ENCODE peak calls at places on chromosomes 1 and 21, in six cellular contexts. One of them, this sample, is unnamed.

GRCh38 chr1:165468850-165469249 is 23.9 kb upstream of the RXRG start:
- DNase-seq in T-helper 1 cell: no peak
- DNase-seq in DMS79 treated with DMSO at 0.1 percent for 48 hours: no peak
- DNase-seq in activated naive CD8-positive, alpha-beta T cell treated with anti-CD3 and anti-CD28 coated beads, Interleukin-2, amount 10 ng/mL, durations not matched to agents 7 days and 5 days: no peak
- DNase-seq in fibroblast of gingiva: no peak
- DNase-seq in activated CD4-positive, alpha-beta T cell treated with anti-CD3 and anti-CD28 coated beads for 36 hours: no peak
- DNase-seq in this sample: no peak

GRCh38 chr1:100868364-100868995 is 26.2 kb downstream of the EXTL2 start:
- DNase-seq in activated CD4-positive, alpha-beta T cell treated with anti-CD3 and anti-CD28 coated beads for 36 hours: no peak
- DNase-seq in activated naive CD8-positive, alpha-beta T cell treated with anti-CD3 and anti-CD28 coated beads, Interleukin-2, amount 10 ng/mL, durations not matched to agents 7 days and 5 days: no peak
- DNase-seq in T-helper 1 cell: peak
- DNase-seq in DMS79 treated with DMSO at 0.1 percent for 48 hours: peak
- DNase-seq in fibroblast of gingiva: peak
- DNase-seq in this sample: peak

GRCh38 chr1:117174851-117175250 is 35.9 kb downstream of the VTCN1 start:
- DNase-seq in fibroblast of gingiva: no peak
- DNase-seq in activated CD4-positive, alpha-beta T cell treated with anti-CD3 and anti-CD28 coated beads for 36 hours: no peak
- DNase-seq in activated naive CD8-positive, alpha-beta T cell treated with anti-CD3 and anti-CD28 coated beads, Interleukin-2, amount 10 ng/mL, durations not matched to agents 7 days and 5 days: no peak
- DNase-seq in T-helper 1 cell: no peak
- DNase-seq in DMS79 treated with DMSO at 0.1 percent for 48 hours: no peak
- DNase-seq in this sample: no peak

GRCh38 chr1:9561429-9561828 is 22.2 kb downstream of the SLC25A33 start:
- DNase-seq in DMS79 treated with DMSO at 0.1 percent for 48 hours: peak
- DNase-seq in activated CD4-positive, alpha-beta T cell treated with anti-CD3 and anti-CD28 coated beads for 36 hours: no peak
- DNase-seq in T-helper 1 cell: no peak
- DNase-seq in fibroblast of gingiva: peak
- DNase-seq in activated naive CD8-positive, alpha-beta T cell treated with anti-CD3 and anti-CD28 coated beads, Interleukin-2, amount 10 ng/mL, durations not matched to agents 7 days and 5 days: no peak
- DNase-seq in this sample: peak

GRCh38 chr21:37862536-37862935 is 53.7 kb downstream of the KCNJ6 start:
- DNase-seq in fibroblast of gingiva: no peak
- DNase-seq in T-helper 1 cell: no peak
- DNase-seq in activated naive CD8-positive, alpha-beta T cell treated with anti-CD3 and anti-CD28 coated beads, Interleukin-2, amount 10 ng/mL, durations not matched to agents 7 days and 5 days: no peak
- DNase-seq in activated CD4-positive, alpha-beta T cell treated with anti-CD3 and anti-CD28 coated beads for 36 hours: no peak
- DNase-seq in DMS79 treated with DMSO at 0.1 percent for 48 hours: no peak
- DNase-seq in this sample: peak

GRCh38 chr1:83794384-83794783 is 204.5 kb downstream of the TTLL7 start:
- DNase-seq in T-helper 1 cell: no peak
- DNase-seq in fibroblast of gingiva: no peak
- DNase-seq in DMS79 treated with DMSO at 0.1 percent for 48 hours: no peak
- DNase-seq in activated naive CD8-positive, alpha-beta T cell treated with anti-CD3 and anti-CD28 coated beads, Interleukin-2, amount 10 ng/mL, durations not matched to agents 7 days and 5 days: no peak
- DNase-seq in activated CD4-positive, alpha-beta T cell treated with anti-CD3 and anti-CD28 coated beads for 36 hours: no peak
- DNase-seq in this sample: no peak

GRCh38 chr1:1827089-1827433 is 48.8 kb upstream of the NADK start:
- DNase-seq in T-helper 1 cell: no peak
- DNase-seq in DMS79 treated with DMSO at 0.1 percent for 48 hours: no peak
- DNase-seq in fibroblast of gingiva: peak
- DNase-seq in activated CD4-positive, alpha-beta T cell treated with anti-CD3 and anti-CD28 coated beads for 36 hours: no peak
- DNase-seq in activated naive CD8-positive, alpha-beta T cell treated with anti-CD3 and anti-CD28 coated beads, Interleukin-2, amount 10 ng/mL, durations not matched to agents 7 days and 5 days: no peak
- DNase-seq in this sample: no peak

GRCh38 chr1:46811053-46811452 is 12.2 kb downstream of the CYP4B1 start:
- DNase-seq in activated CD4-positive, alpha-beta T cell treated with anti-CD3 and anti-CD28 coated beads for 36 hours: no peak
- DNase-seq in activated naive CD8-positive, alpha-beta T cell treated with anti-CD3 and anti-CD28 coated beads, Interleukin-2, amount 10 ng/mL, durations not matched to agents 7 days and 5 days: no peak
- DNase-seq in DMS79 treated with DMSO at 0.1 percent for 48 hours: no peak
- DNase-seq in T-helper 1 cell: no peak
- DNase-seq in fibroblast of gingiva: no peak
- DNase-seq in this sample: no peak

GRCh38 chr1:239806900-239807299 is 284.8 kb upstream of the FMN2 start:
- DNase-seq in DMS79 treated with DMSO at 0.1 percent for 48 hours: no peak
- DNase-seq in activated naive CD8-positive, alpha-beta T cell treated with anti-CD3 and anti-CD28 coated beads, Interleukin-2, amount 10 ng/mL, durations not matched to agents 7 days and 5 days: no peak
- DNase-seq in T-helper 1 cell: no peak
- DNase-seq in activated CD4-positive, alpha-beta T cell treated with anti-CD3 and anti-CD28 coated beads for 36 hours: no peak
- DNase-seq in fibroblast of gingiva: no peak
- DNase-seq in this sample: no peak

GRCh38 chr1:200893411-200893901 is 1.2 kb upstream of the INAVA start:
- DNase-seq in activated naive CD8-positive, alpha-beta T cell treated with anti-CD3 and anti-CD28 coated beads, Interleukin-2, amount 10 ng/mL, durations not matched to agents 7 days and 5 days: no peak
- DNase-seq in DMS79 treated with DMSO at 0.1 percent for 48 hours: no peak
- DNase-seq in fibroblast of gingiva: no peak
- DNase-seq in activated CD4-positive, alpha-beta T cell treated with anti-CD3 and anti-CD28 coated beads for 36 hours: no peak
- DNase-seq in T-helper 1 cell: no peak
- DNase-seq in this sample: no peak

GRCh38 chr1:24226754-24227153 is 39.7 kb upstream of the IFNLR1 start:
- DNase-seq in activated naive CD8-positive, alpha-beta T cell treated with anti-CD3 and anti-CD28 coated beads, Interleukin-2, amount 10 ng/mL, durations not matched to agents 7 days and 5 days: no peak
- DNase-seq in activated CD4-positive, alpha-beta T cell treated with anti-CD3 and anti-CD28 coated beads for 36 hours: no peak
- DNase-seq in T-helper 1 cell: peak
- DNase-seq in fibroblast of gingiva: no peak
- DNase-seq in DMS79 treated with DMSO at 0.1 percent for 48 hours: no peak
- DNase-seq in this sample: no peak

GRCh38 chr1:234970731-234971476 is 157.7 kb downstream of the TOMM20 start:
- DNase-seq in fibroblast of gingiva: peak
- DNase-seq in DMS79 treated with DMSO at 0.1 percent for 48 hours: peak
- DNase-seq in activated CD4-positive, alpha-beta T cell treated with anti-CD3 and anti-CD28 coated beads for 36 hours: peak
- DNase-seq in T-helper 1 cell: peak
- DNase-seq in activated naive CD8-positive, alpha-beta T cell treated with anti-CD3 and anti-CD28 coated beads, Interleukin-2, amount 10 ng/mL, durations not matched to agents 7 days and 5 days: no peak
- DNase-seq in this sample: peak

GRCh38 chr1:203045821-203046594 is 19.7 kb downstream of the PPFIA4 start:
- DNase-seq in fibroblast of gingiva: no peak
- DNase-seq in T-helper 1 cell: no peak
- DNase-seq in activated CD4-positive, alpha-beta T cell treated with anti-CD3 and anti-CD28 coated beads for 36 hours: no peak
- DNase-seq in activated naive CD8-positive, alpha-beta T cell treated with anti-CD3 and anti-CD28 coated beads, Interleukin-2, amount 10 ng/mL, durations not matched to agents 7 days and 5 days: no peak
- DNase-seq in DMS79 treated with DMSO at 0.1 percent for 48 hours: no peak
- DNase-seq in this sample: no peak

GRCh38 chr1:110677016-110677415 is 2.3 kb upstream of the KCNA3 start:
- DNase-seq in T-helper 1 cell: no peak
- DNase-seq in activated CD4-positive, alpha-beta T cell treated with anti-CD3 and anti-CD28 coated beads for 36 hours: no peak
- DNase-seq in DMS79 treated with DMSO at 0.1 percent for 48 hours: no peak
- DNase-seq in fibroblast of gingiva: no peak
- DNase-seq in activated naive CD8-positive, alpha-beta T cell treated with anti-CD3 and anti-CD28 coated beads, Interleukin-2, amount 10 ng/mL, durations not matched to agents 7 days and 5 days: no peak
- DNase-seq in this sample: no peak

GRCh38 chr1:173137116-173137515 is 70.0 kb downstream of the TNFSF4 start:
- DNase-seq in activated CD4-positive, alpha-beta T cell treated with anti-CD3 and anti-CD28 coated beads for 36 hours: no peak
- DNase-seq in DMS79 treated with DMSO at 0.1 percent for 48 hours: no peak
- DNase-seq in activated naive CD8-positive, alpha-beta T cell treated with anti-CD3 and anti-CD28 coated beads, Interleukin-2, amount 10 ng/mL, durations not matched to agents 7 days and 5 days: no peak
- DNase-seq in T-helper 1 cell: no peak
- DNase-seq in fibroblast of gingiva: no peak
- DNase-seq in this sample: peak

GRCh38 chr1:81670286-81670685 is 130.4 kb upstream of the ADGRL2 start:
- DNase-seq in activated naive CD8-positive, alpha-beta T cell treated with anti-CD3 and anti-CD28 coated beads, Interleukin-2, amount 10 ng/mL, durations not matched to agents 7 days and 5 days: no peak
- DNase-seq in activated CD4-positive, alpha-beta T cell treated with anti-CD3 and anti-CD28 coated beads for 36 hours: no peak
- DNase-seq in fibroblast of gingiva: peak
- DNase-seq in T-helper 1 cell: no peak
- DNase-seq in DMS79 treated with DMSO at 0.1 percent for 48 hours: peak
- DNase-seq in this sample: peak

GRCh38 chr1:59432531-59433439 is 135.9 kb downstream of the FGGY start:
- DNase-seq in activated CD4-positive, alpha-beta T cell treated with anti-CD3 and anti-CD28 coated beads for 36 hours: no peak
- DNase-seq in T-helper 1 cell: peak
- DNase-seq in DMS79 treated with DMSO at 0.1 percent for 48 hours: no peak
- DNase-seq in activated naive CD8-positive, alpha-beta T cell treated with anti-CD3 and anti-CD28 coated beads, Interleukin-2, amount 10 ng/mL, durations not matched to agents 7 days and 5 days: no peak
- DNase-seq in fibroblast of gingiva: no peak
- DNase-seq in this sample: no peak

GRCh38 chr1:15430787-15431570 is 7.3 kb upstream of the CTRC start:
- DNase-seq in fibroblast of gingiva: peak
- DNase-seq in DMS79 treated with DMSO at 0.1 percent for 48 hours: peak
- DNase-seq in T-helper 1 cell: peak
- DNase-seq in activated CD4-positive, alpha-beta T cell treated with anti-CD3 and anti-CD28 coated beads for 36 hours: peak
- DNase-seq in activated naive CD8-positive, alpha-beta T cell treated with anti-CD3 and anti-CD28 coated beads, Interleukin-2, amount 10 ng/mL, durations not matched to agents 7 days and 5 days: peak
- DNase-seq in this sample: peak

GRCh38 chr21:40845621-40846020 is 1.3 kb downstream of the DSCAM start:
- DNase-seq in fibroblast of gingiva: no peak
- DNase-seq in T-helper 1 cell: no peak
- DNase-seq in activated naive CD8-positive, alpha-beta T cell treated with anti-CD3 and anti-CD28 coated beads, Interleukin-2, amount 10 ng/mL, durations not matched to agents 7 days and 5 days: no peak
- DNase-seq in activated CD4-positive, alpha-beta T cell treated with anti-CD3 and anti-CD28 coated beads for 36 hours: no peak
- DNase-seq in DMS79 treated with DMSO at 0.1 percent for 48 hours: peak
- DNase-seq in this sample: peak

GRCh38 chr1:227586733-227587132 is 23.4 kb downstream of the ZNF678 start:
- DNase-seq in fibroblast of gingiva: no peak
- DNase-seq in activated CD4-positive, alpha-beta T cell treated with anti-CD3 and anti-CD28 coated beads for 36 hours: no peak
- DNase-seq in T-helper 1 cell: no peak
- DNase-seq in activated naive CD8-positive, alpha-beta T cell treated with anti-CD3 and anti-CD28 coated beads, Interleukin-2, amount 10 ng/mL, durations not matched to agents 7 days and 5 days: no peak
- DNase-seq in DMS79 treated with DMSO at 0.1 percent for 48 hours: no peak
- DNase-seq in this sample: no peak